ENCODE peak calls at places on chromosomes 13 and 19, in six cellular contexts. One of them, this sample, is unnamed.

GRCh38 chr13:108322206-108322824 is 52.8 kb downstream of the TNFSF13B start:
- DNase-seq in stimulated activated CD4-positive, alpha-beta T cell treated with anti-CD3 and anti-CD28 coated beads, Interleukin-1b, Interleukin-23, amount 100 ng/mL, for 4 hours: no peak
- DNase-seq in KBM-7: peak; percentile 57
- DNase-seq in stimulated activated CD8-positive, alpha-beta memory T cell treated with anti-CD3 and anti-CD28 coated beads, Interleukin-12 subunit alpha, Interleukin-12 subunit beta, amount 100 ng/mL, for 1 hour: no peak
- DNase-seq in cardiac fibroblast: peak; percentile 67
- DNase-seq in neuronal stem cell: peak; percentile 24
- DNase-seq in this sample: peak; percentile 15

GRCh38 chr19:35053667-35054293 is 12.3 kb downstream of the HPN start:
- DNase-seq in stimulated activated CD8-positive, alpha-beta memory T cell treated with anti-CD3 and anti-CD28 coated beads, Interleukin-12 subunit alpha, Interleukin-12 subunit beta, amount 100 ng/mL, for 1 hour: no peak
- DNase-seq in neuronal stem cell: no peak
- DNase-seq in stimulated activated CD4-positive, alpha-beta T cell treated with anti-CD3 and anti-CD28 coated beads, Interleukin-1b, Interleukin-23, amount 100 ng/mL, for 4 hours: no peak
- DNase-seq in cardiac fibroblast: no peak
- DNase-seq in KBM-7: no peak
- DNase-seq in this sample: no peak

GRCh38 chr19:37979547-37980082 is 72.6 kb downstream of the SIPA1L3 start:
- DNase-seq in stimulated activated CD4-positive, alpha-beta T cell treated with anti-CD3 and anti-CD28 coated beads, Interleukin-1b, Interleukin-23, amount 100 ng/mL, for 4 hours: no peak
- DNase-seq in cardiac fibroblast: no peak
- DNase-seq in stimulated activated CD8-positive, alpha-beta memory T cell treated with anti-CD3 and anti-CD28 coated beads, Interleukin-12 subunit alpha, Interleukin-12 subunit beta, amount 100 ng/mL, for 1 hour: no peak
- DNase-seq in KBM-7: no peak
- DNase-seq in neuronal stem cell: no peak
- DNase-seq in this sample: no peak

GRCh38 chr13:53100394-53101063 is 71.9 kb downstream of the OLFM4 start:
- DNase-seq in cardiac fibroblast: no peak
- DNase-seq in neuronal stem cell: no peak
- DNase-seq in stimulated activated CD4-positive, alpha-beta T cell treated with anti-CD3 and anti-CD28 coated beads, Interleukin-1b, Interleukin-23, amount 100 ng/mL, for 4 hours: no peak
- DNase-seq in stimulated activated CD8-positive, alpha-beta memory T cell treated with anti-CD3 and anti-CD28 coated beads, Interleukin-12 subunit alpha, Interleukin-12 subunit beta, amount 100 ng/mL, for 1 hour: no peak
- DNase-seq in KBM-7: no peak
- DNase-seq in this sample: no peak

GRCh38 chr13:24741016-24741662 is 22.8 kb upstream of the RNF17 start:
- DNase-seq in KBM-7: no peak
- DNase-seq in stimulated activated CD4-positive, alpha-beta T cell treated with anti-CD3 and anti-CD28 coated beads, Interleukin-1b, Interleukin-23, amount 100 ng/mL, for 4 hours: no peak
- DNase-seq in cardiac fibroblast: no peak
- DNase-seq in neuronal stem cell: no peak
- DNase-seq in stimulated activated CD8-positive, alpha-beta memory T cell treated with anti-CD3 and anti-CD28 coated beads, Interleukin-12 subunit alpha, Interleukin-12 subunit beta, amount 100 ng/mL, for 1 hour: no peak
- DNase-seq in this sample: no peak

GRCh38 chr19:49558591-49558990 is 21.8 kb downstream of the NOSIP start:
- DNase-seq in cardiac fibroblast: no peak
- DNase-seq in stimulated activated CD4-positive, alpha-beta T cell treated with anti-CD3 and anti-CD28 coated beads, Interleukin-1b, Interleukin-23, amount 100 ng/mL, for 4 hours: no peak
- DNase-seq in neuronal stem cell: no peak
- DNase-seq in stimulated activated CD8-positive, alpha-beta memory T cell treated with anti-CD3 and anti-CD28 coated beads, Interleukin-12 subunit alpha, Interleukin-12 subunit beta, amount 100 ng/mL, for 1 hour: no peak
- DNase-seq in KBM-7: no peak
- DNase-seq in this sample: no peak

GRCh38 chr13:46490129-46490528 is 62.8 kb upstream of the LRCH1 start:
- DNase-seq in stimulated activated CD8-positive, alpha-beta memory T cell treated with anti-CD3 and anti-CD28 coated beads, Interleukin-12 subunit alpha, Interleukin-12 subunit beta, amount 100 ng/mL, for 1 hour: no peak
- DNase-seq in KBM-7: no peak
- DNase-seq in cardiac fibroblast: no peak
- DNase-seq in stimulated activated CD4-positive, alpha-beta T cell treated with anti-CD3 and anti-CD28 coated beads, Interleukin-1b, Interleukin-23, amount 100 ng/mL, for 4 hours: no peak
- DNase-seq in neuronal stem cell: no peak
- DNase-seq in this sample: no peak

GRCh38 chr13:27775943-27776342 is 16.3 kb upstream of the GSX1 start:
- DNase-seq in stimulated activated CD8-positive, alpha-beta memory T cell treated with anti-CD3 and anti-CD28 coated beads, Interleukin-12 subunit alpha, Interleukin-12 subunit beta, amount 100 ng/mL, for 1 hour: no peak
- DNase-seq in stimulated activated CD4-positive, alpha-beta T cell treated with anti-CD3 and anti-CD28 coated beads, Interleukin-1b, Interleukin-23, amount 100 ng/mL, for 4 hours: no peak
- DNase-seq in neuronal stem cell: no peak
- DNase-seq in KBM-7: no peak
- DNase-seq in cardiac fibroblast: no peak
- DNase-seq in this sample: no peak

GRCh38 chr13:57632276-57633140 is 964 bp downstream of the PCDH17 start:
- DNase-seq in KBM-7: no peak
- DNase-seq in neuronal stem cell: no peak
- DNase-seq in stimulated activated CD4-positive, alpha-beta T cell treated with anti-CD3 and anti-CD28 coated beads, Interleukin-1b, Interleukin-23, amount 100 ng/mL, for 4 hours: no peak
- DNase-seq in cardiac fibroblast: peak; percentile 11
- DNase-seq in stimulated activated CD8-positive, alpha-beta memory T cell treated with anti-CD3 and anti-CD28 coated beads, Interleukin-12 subunit alpha, Interleukin-12 subunit beta, amount 100 ng/mL, for 1 hour: no peak
- DNase-seq in this sample: no peak

GRCh38 chr13:60090579-60090978 is 73.1 kb downstream of the DIAPH3 start:
- DNase-seq in stimulated activated CD4-positive, alpha-beta T cell treated with anti-CD3 and anti-CD28 coated beads, Interleukin-1b, Interleukin-23, amount 100 ng/mL, for 4 hours: no peak
- DNase-seq in stimulated activated CD8-positive, alpha-beta memory T cell treated with anti-CD3 and anti-CD28 coated beads, Interleukin-12 subunit alpha, Interleukin-12 subunit beta, amount 100 ng/mL, for 1 hour: no peak
- DNase-seq in cardiac fibroblast: peak; percentile 57
- DNase-seq in neuronal stem cell: no peak
- DNase-seq in KBM-7: no peak
- DNase-seq in this sample: no peak

GRCh38 chr13:110593430-110594130 is 21.8 kb upstream of the NAXD start:
- DNase-seq in cardiac fibroblast: peak; percentile 76
- DNase-seq in KBM-7: peak; percentile 73
- DNase-seq in stimulated activated CD4-positive, alpha-beta T cell treated with anti-CD3 and anti-CD28 coated beads, Interleukin-1b, Interleukin-23, amount 100 ng/mL, for 4 hours: no peak
- DNase-seq in neuronal stem cell: no peak
- DNase-seq in stimulated activated CD8-positive, alpha-beta memory T cell treated with anti-CD3 and anti-CD28 coated beads, Interleukin-12 subunit alpha, Interleukin-12 subunit beta, amount 100 ng/mL, for 1 hour: no peak
- DNase-seq in this sample: no peak

GRCh38 chr19:1474765-1475351 is 4.2 kb downstream of the C19orf25 start:
- DNase-seq in stimulated activated CD4-positive, alpha-beta T cell treated with anti-CD3 and anti-CD28 coated beads, Interleukin-1b, Interleukin-23, amount 100 ng/mL, for 4 hours: no peak
- DNase-seq in neuronal stem cell: no peak
- DNase-seq in KBM-7: no peak
- DNase-seq in stimulated activated CD8-positive, alpha-beta memory T cell treated with anti-CD3 and anti-CD28 coated beads, Interleukin-12 subunit alpha, Interleukin-12 subunit beta, amount 100 ng/mL, for 1 hour: no peak
- DNase-seq in cardiac fibroblast: no peak
- DNase-seq in this sample: no peak

GRCh38 chr13:35979378-35979911 is 151.7 kb downstream of the DCLK1 start:
- DNase-seq in stimulated activated CD4-positive, alpha-beta T cell treated with anti-CD3 and anti-CD28 coated beads, Interleukin-1b, Interleukin-23, amount 100 ng/mL, for 4 hours: no peak
- DNase-seq in KBM-7: no peak
- DNase-seq in neuronal stem cell: no peak
- DNase-seq in stimulated activated CD8-positive, alpha-beta memory T cell treated with anti-CD3 and anti-CD28 coated beads, Interleukin-12 subunit alpha, Interleukin-12 subunit beta, amount 100 ng/mL, for 1 hour: no peak
- DNase-seq in cardiac fibroblast: peak; percentile 94
- DNase-seq in this sample: no peak

GRCh38 chr13:40047322-40047771 is 391.9 kb downstream of the COG6 start:
- DNase-seq in KBM-7: no peak
- DNase-seq in stimulated activated CD4-positive, alpha-beta T cell treated with anti-CD3 and anti-CD28 coated beads, Interleukin-1b, Interleukin-23, amount 100 ng/mL, for 4 hours: no peak
- DNase-seq in stimulated activated CD8-positive, alpha-beta memory T cell treated with anti-CD3 and anti-CD28 coated beads, Interleukin-12 subunit alpha, Interleukin-12 subunit beta, amount 100 ng/mL, for 1 hour: no peak
- DNase-seq in neuronal stem cell: no peak
- DNase-seq in cardiac fibroblast: no peak
- DNase-seq in this sample: no peak

This sample was measured in CMK.